ENCODE peak calls at places on chromosomes 5 and 9, in eight cellular contexts. G, H, Z, F, U, V, L and M are unnamed samples.

GRCh38 chr9:133657120-133657661 is 21.0 kb downstream of the DBH start:
- DNase-seq in G (no peak), H (no peak), Z (no peak), F (peak; percentile 7), U (no peak), V (no peak), L (no peak), M (no peak)

GRCh38 chr5:67581203-67581602 is 384.6 kb upstream of the CD180 start:
- DNase-seq in G (no peak), H (no peak), Z (no peak), F (no peak), U (no peak), V (no peak), L (no peak), M (no peak)

GRCh38 chr9:878239-878638 is 36.7 kb downstream of the DMRT1 start:
- DNase-seq in G (no peak), H (no peak), Z (no peak), F (no peak), U (no peak), V (peak; percentile 27), L (no peak), M (no peak)

GRCh38 chr5:155154973-155155372 is 141.4 kb downstream of the KIF4B start:
- DNase-seq in G (no peak), H (no peak), Z (no peak), F (no peak), U (no peak), V (no peak), L (no peak), M (no peak)

GRCh38 chr5:66164044-66164790 is 20.1 kb downstream of the SREK1 start:
- DNase-seq in G (no peak), H (no peak), Z (no peak), F (peak; percentile 71), U (no peak), V (no peak), L (no peak), M (no peak)

GRCh38 chr5:123035320-123035949 is 1.1 kb downstream of the PPIC start:
- DNase-seq in G (peak; percentile 38), H (peak; percentile 31), Z (peak; percentile 52), F (peak; percentile 27), U (peak; percentile 37), V (peak; percentile 58), L (peak; percentile 32), M (peak; percentile 80)

GRCh38 chr5:172564883-172565282 is 76.2 kb upstream of the NEURL1B start:
- DNase-seq in G (no peak), H (no peak), Z (no peak), F (no peak), U (no peak), V (peak; percentile 48), L (no peak), M (no peak)

GRCh38 chr9:134316444-134317160 is 9.7 kb upstream of the RXRA start:
- DNase-seq in G (no peak), H (no peak), Z (peak; percentile 64), F (peak; percentile 68), U (peak; percentile 56), V (peak; percentile 55), L (no peak), M (peak; percentile 49)

GRCh38 chr5:6476313-6476661 is 27.6 kb downstream of the UBE2QL1 start:
- DNase-seq in G (no peak), H (no peak), Z (no peak), F (no peak), U (no peak), V (no peak), L (no peak), M (no peak)

GRCh38 chr9:89744730-89745129 is 139.9 kb downstream of the GADD45G start:
- DNase-seq in G (no peak), H (no peak), Z (no peak), F (no peak), U (no peak), V (no peak), L (no peak), M (no peak)

GRCh38 chr9:107650321-107650720 is 160.8 kb upstream of the KLF4 start:
- DNase-seq in G (no peak), H (no peak), Z (no peak), F (peak; percentile 81), U (no peak), V (no peak), L (no peak), M (no peak)

GRCh38 chr5:113115061-113115460 is 138.5 kb downstream of the DCP2 start:
- DNase-seq in G (no peak), H (no peak), Z (no peak), F (no peak), U (no peak), V (no peak), L (no peak), M (no peak)

GRCh38 chr9:86946712-86947145 is 577 bp downstream of the GAS1 start:
- DNase-seq in G (peak; percentile 36), H (peak; percentile 46), Z (peak; percentile 60), F (no peak), U (no peak), V (no peak), L (peak; percentile 55), M (peak; percentile 25)

GRCh38 chr9:72524820-72525539 is 3.6 kb downstream of the TMC1 start:
- DNase-seq in G (peak; percentile 70), H (peak; percentile 23), Z (no peak), F (peak; percentile 100), U (no peak), V (peak; percentile 79), L (no peak), M (no peak)

GRCh38 chr5:77621440-77621839 is 17.1 kb downstream of the OTP start:
- DNase-seq in G (no peak), H (no peak), Z (no peak), F (no peak), U (no peak), V (no peak), L (no peak), M (no peak)

GRCh38 chr5:58366461-58366860 is 93.4 kb downstream of the PLK2 start:
- DNase-seq in G (no peak), H (no peak), Z (no peak), F (peak; percentile 45), U (no peak), V (no peak), L (no peak), M (no peak)

GRCh38 chr5:72523960-72524582 is 16.9 kb upstream of the ZNF366 start:
- DNase-seq in G (no peak), H (no peak), Z (no peak), F (peak; percentile 88), U (no peak), V (no peak), L (peak; percentile 42), M (no peak)

GRCh38 chr9:97529363-97530076 is 28.1 kb downstream of the TMOD1 start:
- DNase-seq in G (no peak), H (peak; percentile 64), Z (no peak), F (peak; percentile 43), U (no peak), V (no peak), L (no peak), M (no peak)

GRCh38 chr5:177604116-177604521 is 4.2 kb downstream of the B4GALT7 start:
- DNase-seq in G (peak; percentile 64), H (no peak), Z (peak; percentile 45), F (no peak), U (no peak), V (no peak), L (no peak), M (no peak)

GRCh38 chr5:132459983-132460834 is 30.4 kb downstream of the IRF1 start:
- DNase-seq in G (peak; percentile 64), H (peak; percentile 45), Z (peak; percentile 94), F (no peak), U (no peak), V (no peak), L (no peak), M (peak; percentile 78)

GRCh38 chr5:1500411-1501091 is 23.2 kb downstream of the LPCAT1 start:
- DNase-seq in G (peak; percentile 70), H (peak; percentile 74), Z (peak; percentile 84), F (no peak), U (peak; percentile 82), V (peak; percentile 41), L (no peak), M (no peak)

GRCh38 chr9:136345281-136346156 is 18.0 kb downstream of the DNLZ start:
- DNase-seq in G (peak; percentile 80), H (peak; percentile 76), Z (peak; percentile 83), F (no peak), U (peak; percentile 71), V (peak; percentile 58), L (peak; percentile 52), M (peak; percentile 64)
- TF ChIP-seq CTCF in G (peak; percentile 39), H (peak; percentile 53), Z (peak; percentile 64), F (peak; percentile 37), U (peak; percentile 42), V (peak; percentile 36), L (peak; percentile 58), M (no peak)

DNA sequence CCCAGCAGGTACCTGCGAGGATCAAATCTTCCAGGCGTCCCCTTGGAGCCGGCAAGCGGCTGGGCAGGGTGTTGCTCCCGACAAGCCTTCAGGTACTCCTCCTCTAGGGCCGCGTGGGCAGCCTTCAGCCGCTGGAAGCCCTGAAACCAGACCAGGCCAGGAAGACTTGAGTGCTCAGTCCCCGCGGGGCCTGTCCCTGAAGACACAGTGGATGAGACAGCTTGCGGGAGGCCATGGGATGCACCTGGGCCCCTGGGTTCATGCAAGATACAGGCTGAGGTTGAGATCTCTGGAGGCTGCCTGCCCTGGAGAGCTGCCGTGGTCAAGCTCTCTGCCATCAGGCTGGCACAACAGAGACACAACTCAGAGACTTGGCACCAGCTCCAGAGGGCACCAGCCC is 25.4 kb downstream of the AKNA start:
- DNase-seq in G (no peak), H (no peak), Z (no peak), F (no peak), U (no peak), V (no peak), L (no peak), M (no peak)
- TF ChIP-seq POLR2A in G (no peak), H (no peak), Z (no peak), F (no peak), U (no peak), V (no peak), L (no peak), M (no peak)

GRCh38 chr5:163489055-163489744 is 16.2 kb upstream of the MAT2B start:
- DNase-seq in G (no peak), H (no peak), Z (peak; percentile 58), F (peak; percentile 21), U (no peak), V (peak; percentile 13), L (no peak), M (no peak)
- H3K36me3 ChIP-seq in G (no peaks in the 10 kb centered on the region), H (no peaks in the 10 kb centered on the region), Z (no peaks in the 10 kb centered on the region), F (peaks cover 3% of the 10 kb centered on the region), U (no peaks in the 10 kb centered on the region), V (no peaks in the 10 kb centered on the region), L (no peaks in the 10 kb centered on the region), M (no peaks in the 10 kb centered on the region)

GRCh38 chr5:126456217-126456616 is 33.0 kb downstream of the GRAMD2B start:
- DNase-seq in G (no peak), H (no peak), Z (no peak), F (no peak), U (no peak), V (no peak), L (no peak), M (no peak)

GRCh38 chr5:126455264-126455663 is 32.1 kb downstream of the GRAMD2B start:
- DNase-seq in G (no peak), H (no peak), Z (no peak), F (no peak), U (no peak), V (no peak), L (no peak), M (no peak)

GRCh38 chr5:126454081-126454480 is 30.9 kb downstream of the GRAMD2B start:
- DNase-seq in G (no peak), H (peak; percentile 21), Z (no peak), F (no peak), U (no peak), V (peak; percentile 12), L (peak; percentile 55), M (no peak)

GRCh38 chr5:126454535-126454934 is 31.3 kb downstream of the GRAMD2B start:
- DNase-seq in G (no peak), H (no peak), Z (no peak), F (no peak), U (no peak), V (no peak), L (no peak), M (no peak)

GRCh38 chr5:126455728-126456127 is 32.5 kb downstream of the GRAMD2B start:
- DNase-seq in G (no peak), H (no peak), Z (no peak), F (no peak), U (no peak), V (no peak), L (no peak), M (no peak)
- TF ChIP-seq CTCF in G (no peak), H (no peak), Z (no peak), F (no peak), U (no peak), V (no peak), L (no peak), M (no peak)